ENCODE peak calls at places on chromosome 22, in six cellular contexts. One of them, this sample, is unnamed.

GRCh38 chr22:46036558-46037408 is 59.8 kb upstream of the WNT7B start:
- DNase-seq in kidney: peak
- DNase-seq in neural progenitor cell: peak
- DNase-seq in endodermal cell: peak
- DNase-seq in NCI-H1105 treated with DMSO at 0.1 percent for 48 hours: peak
- DNase-seq in NCI-H1436: peak
- DNase-seq in this sample: no peak

GRCh38 chr22:36541831-36542391 is 12.9 kb upstream of the EIF3D start:
- DNase-seq in kidney: no peak
- DNase-seq in neural progenitor cell: no peak
- DNase-seq in endodermal cell: no peak
- DNase-seq in NCI-H1105 treated with DMSO at 0.1 percent for 48 hours: no peak
- DNase-seq in NCI-H1436: no peak
- DNase-seq in this sample: peak

GRCh38 chr22:45162531-45162930 is 1.2 kb upstream of the NUP50 start:
- DNase-seq in kidney: no peak
- DNase-seq in neural progenitor cell: peak
- DNase-seq in endodermal cell: peak
- DNase-seq in NCI-H1105 treated with DMSO at 0.1 percent for 48 hours: no peak
- DNase-seq in NCI-H1436: no peak
- DNase-seq in this sample: no peak

GRCh38 chr22:19105867-19106802 is 16.1 kb downstream of the DGCR2 start:
- DNase-seq in kidney: no peak
- DNase-seq in neural progenitor cell: peak
- DNase-seq in endodermal cell: no peak
- DNase-seq in NCI-H1105 treated with DMSO at 0.1 percent for 48 hours: no peak
- DNase-seq in NCI-H1436: no peak
- DNase-seq in this sample: no peak

GRCh38 chr22:40819741-40820140 is 595 bp upstream of the SLC25A17 start:
- DNase-seq in kidney: no peak
- DNase-seq in neural progenitor cell: peak
- DNase-seq in endodermal cell: no peak
- DNase-seq in NCI-H1105 treated with DMSO at 0.1 percent for 48 hours: peak
- DNase-seq in NCI-H1436: peak
- DNase-seq in this sample: no peak

GRCh38 chr22:29044657-29045176 is 16.9 kb downstream of the C22orf31 start:
- DNase-seq in kidney: no peak
- DNase-seq in neural progenitor cell: no peak
- DNase-seq in endodermal cell: no peak
- DNase-seq in NCI-H1105 treated with DMSO at 0.1 percent for 48 hours: no peak
- DNase-seq in NCI-H1436: no peak
- DNase-seq in this sample: no peak

GRCh38 chr22:32896951-32897350 is 95.4 kb downstream of the TIMP3 start:
- DNase-seq in kidney: no peak
- DNase-seq in neural progenitor cell: no peak
- DNase-seq in endodermal cell: no peak
- DNase-seq in NCI-H1105 treated with DMSO at 0.1 percent for 48 hours: no peak
- DNase-seq in NCI-H1436: no peak
- DNase-seq in this sample: no peak

GRCh38 chr22:46484156-46484860 is 53.1 kb downstream of the CELSR1 start:
- DNase-seq in kidney: peak
- DNase-seq in neural progenitor cell: no peak
- DNase-seq in endodermal cell: no peak
- DNase-seq in NCI-H1105 treated with DMSO at 0.1 percent for 48 hours: no peak
- DNase-seq in NCI-H1436: no peak
- DNase-seq in this sample: no peak

GRCh38 chr22:21590809-21591641 is 23.5 kb downstream of the UBE2L3 start:
- DNase-seq in kidney: no peak
- DNase-seq in neural progenitor cell: no peak
- DNase-seq in endodermal cell: no peak
- DNase-seq in NCI-H1105 treated with DMSO at 0.1 percent for 48 hours: no peak
- DNase-seq in NCI-H1436: no peak
- DNase-seq in this sample: no peak

GRCh38 chr22:49301398-49302149 is 526.1 kb downstream of the BRD1 start:
- DNase-seq in kidney: no peak
- DNase-seq in neural progenitor cell: no peak
- DNase-seq in endodermal cell: peak
- DNase-seq in NCI-H1105 treated with DMSO at 0.1 percent for 48 hours: no peak
- DNase-seq in NCI-H1436: no peak
- DNase-seq in this sample: no peak

GRCh38 chr22:39985383-39986045 is 9.2 kb upstream of the FAM83F start:
- DNase-seq in kidney: no peak
- DNase-seq in neural progenitor cell: no peak
- DNase-seq in endodermal cell: no peak
- DNase-seq in NCI-H1105 treated with DMSO at 0.1 percent for 48 hours: no peak
- DNase-seq in NCI-H1436: no peak
- DNase-seq in this sample: no peak

GRCh38 chr22:50544078-50544745 is 1.5 kb upstream of the KLHDC7B start:
- DNase-seq in kidney: peak
- DNase-seq in neural progenitor cell: peak
- DNase-seq in endodermal cell: peak
- DNase-seq in NCI-H1105 treated with DMSO at 0.1 percent for 48 hours: no peak
- DNase-seq in NCI-H1436: peak
- DNase-seq in this sample: no peak

GRCh38 chr22:29523761-29524160 is 29.8 kb downstream of the THOC5 start:
- DNase-seq in kidney: no peak
- DNase-seq in neural progenitor cell: no peak
- DNase-seq in endodermal cell: no peak
- DNase-seq in NCI-H1105 treated with DMSO at 0.1 percent for 48 hours: no peak
- DNase-seq in NCI-H1436: no peak
- DNase-seq in this sample: no peak

GRCh38 chr22:38345782-38346181 is 28.5 kb upstream of the CSNK1E start:
- DNase-seq in kidney: peak
- DNase-seq in neural progenitor cell: no peak
- DNase-seq in endodermal cell: peak
- DNase-seq in NCI-H1105 treated with DMSO at 0.1 percent for 48 hours: no peak
- DNase-seq in NCI-H1436: no peak
- DNase-seq in this sample: no peak

GRCh38 chr22:32880061-32880460 is 78.6 kb downstream of the TIMP3 start:
- DNase-seq in kidney: no peak
- DNase-seq in neural progenitor cell: no peak
- DNase-seq in endodermal cell: no peak
- DNase-seq in NCI-H1105 treated with DMSO at 0.1 percent for 48 hours: no peak
- DNase-seq in NCI-H1436: no peak
- DNase-seq in this sample: no peak

GRCh38 chr22:41787331-41787730 is 13.1 kb upstream of the CCDC134 start:
- DNase-seq in kidney: no peak
- DNase-seq in neural progenitor cell: no peak
- DNase-seq in endodermal cell: no peak
- DNase-seq in NCI-H1105 treated with DMSO at 0.1 percent for 48 hours: no peak
- DNase-seq in NCI-H1436: no peak
- DNase-seq in this sample: no peak

GRCh38 chr22:46052801-46053562 is 76.0 kb upstream of the WNT7B start:
- DNase-seq in kidney: peak
- DNase-seq in neural progenitor cell: no peak
- DNase-seq in endodermal cell: peak
- DNase-seq in NCI-H1105 treated with DMSO at 0.1 percent for 48 hours: peak
- DNase-seq in NCI-H1436: peak
- DNase-seq in this sample: no peak

GRCh38 chr22:28951969-28952521 is 68.7 kb downstream of the ZNRF3 start:
- DNase-seq in kidney: no peak
- DNase-seq in neural progenitor cell: peak
- DNase-seq in endodermal cell: peak
- DNase-seq in NCI-H1105 treated with DMSO at 0.1 percent for 48 hours: no peak
- DNase-seq in NCI-H1436: no peak
- DNase-seq in this sample: no peak

GRCh38 chr22:32307055-32307454 is 50.6 kb upstream of the RFPL3 start:
- DNase-seq in kidney: no peak
- DNase-seq in neural progenitor cell: no peak
- DNase-seq in endodermal cell: no peak
- DNase-seq in NCI-H1105 treated with DMSO at 0.1 percent for 48 hours: no peak
- DNase-seq in NCI-H1436: no peak
- DNase-seq in this sample: no peak

GRCh38 chr22:44368611-44369010 is 55.9 kb upstream of the SHISAL1 start:
- DNase-seq in kidney: peak
- DNase-seq in neural progenitor cell: no peak
- DNase-seq in endodermal cell: no peak
- DNase-seq in NCI-H1105 treated with DMSO at 0.1 percent for 48 hours: no peak
- DNase-seq in NCI-H1436: no peak
- DNase-seq in this sample: no peak

GRCh38 chr22:29370556-29370955 is 17.8 kb downstream of the AP1B1 start:
- DNase-seq in kidney: no peak
- DNase-seq in neural progenitor cell: peak
- DNase-seq in endodermal cell: peak
- DNase-seq in NCI-H1105 treated with DMSO at 0.1 percent for 48 hours: no peak
- DNase-seq in NCI-H1436: no peak
- DNase-seq in this sample: no peak

GRCh38 chr22:49151256-49152131 is 676.2 kb downstream of the BRD1 start:
- DNase-seq in kidney: no peak
- DNase-seq in neural progenitor cell: no peak
- DNase-seq in endodermal cell: no peak
- DNase-seq in NCI-H1105 treated with DMSO at 0.1 percent for 48 hours: no peak
- DNase-seq in NCI-H1436: no peak
- DNase-seq in this sample: no peak

GRCh38 chr22:21984793-21985192 is 2.2 kb upstream of the TOP3B start:
- DNase-seq in kidney: peak
- DNase-seq in neural progenitor cell: peak
- DNase-seq in endodermal cell: peak
- DNase-seq in NCI-H1105 treated with DMSO at 0.1 percent for 48 hours: no peak
- DNase-seq in NCI-H1436: no peak
- DNase-seq in this sample: no peak

GRCh38 chr22:20130739-20131592 is 638 bp upstream of the ZDHHC8 start:
- DNase-seq in kidney: peak
- DNase-seq in neural progenitor cell: peak
- DNase-seq in endodermal cell: peak
- DNase-seq in NCI-H1105 treated with DMSO at 0.1 percent for 48 hours: peak
- DNase-seq in NCI-H1436: peak
- DNase-seq in this sample: no peak

GRCh38 chr22:36191106-36191836 is 10.3 kb downstream of the APOL4 start:
- DNase-seq in kidney: peak
- DNase-seq in neural progenitor cell: no peak
- DNase-seq in endodermal cell: peak
- DNase-seq in NCI-H1105 treated with DMSO at 0.1 percent for 48 hours: no peak
- DNase-seq in NCI-H1436: no peak
- DNase-seq in this sample: no peak

GRCh38 chr22:40856513-40857308 is at the start of the genes ST13 and XPNPEP3:
- DNase-seq in kidney: peak
- DNase-seq in neural progenitor cell: peak
- DNase-seq in endodermal cell: peak
- DNase-seq in NCI-H1105 treated with DMSO at 0.1 percent for 48 hours: peak
- DNase-seq in NCI-H1436: peak
- DNase-seq in this sample: peak

This sample was measured in retinal pigment epithelial cell.